ENCODE peak calls at places on chromosomes 12 and 14, in eight cellular contexts. I, V, H, Q, W, Y, A and G are unnamed samples.

GRCh38 chr12:39839072-39839471 is 219.5 kb upstream of the ABCD2 start:
- DNase-seq in Q (no peak), W (no peak), V (no peak), H (no peak), A (no peak), Y (peak), I (no peak), G (no peak)

GRCh38 chr12:120687570-120688289 is 781 bp downstream of the MLEC start:
- DNase-seq in A (peak), W (no peak), H (no peak), Q (no peak), I (peak), V (no peak), Y (peak), G (peak)

GRCh38 chr14:61080591-61081010 is 99.6 kb downstream of the SLC38A6 start:
- DNase-seq in Y (no peak), H (no peak), Q (peak), A (no peak), I (no peak), W (no peak), V (no peak), G (no peak)

GRCh38 chr12:113749433-113749815 is 216.7 kb downstream of the RBM19 start:
- DNase-seq in A (no peak), Q (no peak), Y (no peak), H (no peak), W (no peak), I (no peak), V (no peak), G (no peak)

GRCh38 chr12:98737327-98737722 is 92.2 kb downstream of the APAF1 start:
- DNase-seq in A (no peak), V (no peak), Y (no peak), H (no peak), I (no peak), W (no peak), Q (no peak), G (no peak)

GRCh38 chr12:29164477-29165163 is 15.5 kb downstream of the FAR2 start:
- DNase-seq in Y (no peak), A (peak), H (no peak), W (no peak), I (no peak), Q (peak), V (peak), G (peak)

GRCh38 chr12:27178723-27179398 is 65.2 kb upstream of the STK38L start:
- DNase-seq in Q (no peak), V (no peak), H (no peak), W (no peak), Y (no peak), A (no peak), I (no peak), G (no peak)

GRCh38 chr14:55974046-55974582 is 144.1 kb upstream of the PELI2 start:
- DNase-seq in Y (no peak), I (no peak), Q (no peak), H (no peak), A (no peak), W (no peak), V (peak), G (no peak)

GRCh38 chr14:51070732-51071131 is 24.2 kb downstream of the TRIM9 start:
- DNase-seq in A (no peak), Y (no peak), V (no peak), H (no peak), Q (no peak), W (no peak), I (no peak), G (no peak)

GRCh38 chr12:2170376-2170775 is 117.6 kb downstream of the CACNA1C start:
- DNase-seq in Q (no peak), I (no peak), Y (no peak), V (no peak), A (no peak), W (no peak), H (no peak), G (no peak)

GRCh38 chr14:54877703-54878021 is 25.0 kb downstream of the GCH1 start:
- DNase-seq in Q (no peak), H (no peak), W (no peak), A (no peak), I (no peak), V (no peak), Y (no peak), G (no peak)

GRCh38 chr14:99910337-99911268 is 117.4 kb downstream of the EML1 start:
- DNase-seq in Q (peak), V (peak), W (no peak), I (no peak), A (peak), Y (no peak), H (no peak), G (peak)

GRCh38 chr14:22319526-22320352 is 269.3 kb downstream of the DAD1 start:
- DNase-seq in I (peak), Q (no peak), V (peak), A (peak), W (no peak), Y (peak), H (peak), G (peak)